ENCODE peak calls at places on chromosome 19, in five cellular contexts. One of them, this sample, is unnamed.

GRCh38 chr19:10113592-10113963 is 2.1 kb downstream of the P2RY11 start:
- DNase-seq in cardiac fibroblast: peak
- DNase-seq in heart right ventricle: no peak
- DNase-seq in breast epithelium: no peak
- DNase-seq in lower leg skin: no peak
- DNase-seq in this sample: no peak

GRCh38 chr19:7904074-7905020 is 670 bp downstream of the MAP2K7 start:
- DNase-seq in cardiac fibroblast: no peak
- DNase-seq in heart right ventricle: no peak
- DNase-seq in breast epithelium: no peak
- DNase-seq in lower leg skin: no peak
- DNase-seq in this sample: no peak

GRCh38 chr19:7942981-7943443 is 454 bp downstream of the TIMM44 start:
- DNase-seq in lower leg skin: no peak
- DNase-seq in heart right ventricle: no peak
- DNase-seq in cardiac fibroblast: no peak
- DNase-seq in breast epithelium: no peak
- DNase-seq in this sample: no peak

GRCh38 chr19:55070755-55071502 is 4.7 kb upstream of the EPS8L1 start:
- DNase-seq in breast epithelium: no peak
- DNase-seq in cardiac fibroblast: peak
- DNase-seq in lower leg skin: no peak
- DNase-seq in heart right ventricle: no peak
- DNase-seq in this sample: no peak

GRCh38 chr19:16631465-16631864 is 3.5 kb upstream of the MED26 start:
- DNase-seq in lower leg skin: no peak
- DNase-seq in heart right ventricle: no peak
- DNase-seq in cardiac fibroblast: no peak
- DNase-seq in breast epithelium: no peak
- DNase-seq in this sample: no peak

GRCh38 chr19:46404039-46404883 is 9.1 kb downstream of the CCDC8 start:
- DNase-seq in breast epithelium: no peak
- DNase-seq in heart right ventricle: peak
- DNase-seq in lower leg skin: no peak
- DNase-seq in cardiac fibroblast: no peak
- DNase-seq in this sample: no peak

GRCh38 chr19:51398096-51398704 is 7.8 kb upstream of the C19orf84 start:
- DNase-seq in heart right ventricle: no peak
- DNase-seq in cardiac fibroblast: peak
- DNase-seq in lower leg skin: no peak
- DNase-seq in breast epithelium: no peak
- DNase-seq in this sample: no peak

GRCh38 chr19:45448887-45449299 is 18.9 kb upstream of the FOSB start:
- DNase-seq in cardiac fibroblast: no peak
- DNase-seq in breast epithelium: no peak
- DNase-seq in lower leg skin: no peak
- DNase-seq in heart right ventricle: no peak
- DNase-seq in this sample: no peak

GRCh38 chr19:1315470-1316166 is 29.9 kb downstream of the EFNA2 start:
- DNase-seq in breast epithelium: no peak
- DNase-seq in heart right ventricle: peak
- DNase-seq in cardiac fibroblast: peak
- DNase-seq in lower leg skin: no peak
- DNase-seq in this sample: peak

GRCh38 chr19:32287811-32288227 is 57.6 kb upstream of the ZNF507 start:
- DNase-seq in breast epithelium: no peak
- DNase-seq in lower leg skin: peak
- DNase-seq in heart right ventricle: peak
- DNase-seq in cardiac fibroblast: peak
- DNase-seq in this sample: no peak

GRCh38 chr19:47699360-47699917 is 13.8 kb upstream of the EHD2 start:
- DNase-seq in breast epithelium: peak
- DNase-seq in cardiac fibroblast: no peak
- DNase-seq in lower leg skin: no peak
- DNase-seq in heart right ventricle: no peak
- DNase-seq in this sample: peak

GRCh38 chr19:47696635-47697034 is 16.6 kb upstream of the EHD2 start:
- DNase-seq in lower leg skin: no peak
- DNase-seq in heart right ventricle: no peak
- DNase-seq in cardiac fibroblast: no peak
- DNase-seq in breast epithelium: no peak
- DNase-seq in this sample: no peak

GRCh38 chr19:47698631-47699359 is 14.4 kb upstream of the EHD2 start:
- DNase-seq in lower leg skin: no peak
- DNase-seq in breast epithelium: no peak
- DNase-seq in cardiac fibroblast: no peak
- DNase-seq in heart right ventricle: no peak
- DNase-seq in this sample: no peak

GRCh38 chr19:47695533-47696262 is 17.5 kb upstream of the EHD2 start:
- DNase-seq in breast epithelium: no peak
- DNase-seq in cardiac fibroblast: no peak
- DNase-seq in lower leg skin: no peak
- DNase-seq in heart right ventricle: no peak
- DNase-seq in this sample: no peak

GRCh38 chr19:47697863-47698609 is 15.2 kb upstream of the EHD2 start:
- DNase-seq in breast epithelium: peak
- DNase-seq in cardiac fibroblast: peak
- DNase-seq in lower leg skin: peak
- DNase-seq in heart right ventricle: peak
- DNase-seq in this sample: peak
- TF ChIP-seq CTCF in breast epithelium: peak
- TF ChIP-seq CTCF in cardiac fibroblast: peak
- TF ChIP-seq CTCF in lower leg skin: peak
- TF ChIP-seq CTCF in heart right ventricle: peak
- TF ChIP-seq CTCF in this sample: no peak

DNA sequence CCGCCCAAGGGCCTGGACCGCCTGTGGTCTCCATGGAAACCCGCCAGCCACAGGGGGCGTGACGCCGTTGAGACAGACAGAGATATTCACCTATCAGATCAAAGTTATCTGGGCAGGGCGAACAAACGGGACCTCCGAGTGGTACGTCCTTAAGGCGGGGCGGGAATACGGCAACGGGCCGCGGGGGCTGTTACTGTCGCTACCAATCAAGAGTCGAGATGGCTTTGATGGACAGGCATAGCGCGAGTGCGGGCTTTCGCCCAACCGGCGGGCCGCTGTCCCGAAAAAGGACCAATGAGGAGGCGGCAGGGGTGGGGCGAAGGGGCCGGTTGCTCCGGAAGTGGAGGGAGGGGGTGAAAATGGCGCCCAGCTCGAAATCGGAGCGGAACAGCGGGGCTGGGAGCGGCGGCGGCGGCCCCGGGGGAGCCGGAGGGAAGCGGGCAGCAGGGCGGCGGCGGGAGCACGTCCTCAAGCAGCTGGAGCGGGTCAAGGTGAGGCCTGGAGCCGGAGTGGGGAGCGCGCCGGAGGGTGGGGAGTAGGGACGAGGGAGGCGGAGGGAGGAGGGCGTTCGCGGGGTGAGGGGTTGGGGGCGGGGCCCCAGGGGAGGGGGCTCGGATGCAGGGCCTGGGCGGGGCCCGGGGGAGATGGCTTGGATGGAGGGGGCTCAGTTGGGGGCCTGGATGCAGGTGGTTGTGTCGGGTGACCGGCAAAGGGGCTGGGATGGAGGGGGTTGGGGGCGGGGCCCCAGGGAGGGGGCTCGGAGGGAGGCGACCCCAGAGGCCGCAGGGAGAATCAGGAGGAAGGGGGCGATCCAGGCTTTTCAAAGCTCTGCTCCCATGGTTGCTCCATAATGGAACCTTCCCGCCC is at the start of gene DCAF15:
- DNase-seq in heart right ventricle: peak
- DNase-seq in cardiac fibroblast: peak
- DNase-seq in breast epithelium: peak
- DNase-seq in lower leg skin: peak
- DNase-seq in this sample: peak
- TF ChIP-seq CTCF in heart right ventricle: no peak
- TF ChIP-seq CTCF in cardiac fibroblast: no peak
- TF ChIP-seq CTCF in breast epithelium: no peak
- TF ChIP-seq CTCF in lower leg skin: no peak
- TF ChIP-seq CTCF in this sample: no peak

DNA sequence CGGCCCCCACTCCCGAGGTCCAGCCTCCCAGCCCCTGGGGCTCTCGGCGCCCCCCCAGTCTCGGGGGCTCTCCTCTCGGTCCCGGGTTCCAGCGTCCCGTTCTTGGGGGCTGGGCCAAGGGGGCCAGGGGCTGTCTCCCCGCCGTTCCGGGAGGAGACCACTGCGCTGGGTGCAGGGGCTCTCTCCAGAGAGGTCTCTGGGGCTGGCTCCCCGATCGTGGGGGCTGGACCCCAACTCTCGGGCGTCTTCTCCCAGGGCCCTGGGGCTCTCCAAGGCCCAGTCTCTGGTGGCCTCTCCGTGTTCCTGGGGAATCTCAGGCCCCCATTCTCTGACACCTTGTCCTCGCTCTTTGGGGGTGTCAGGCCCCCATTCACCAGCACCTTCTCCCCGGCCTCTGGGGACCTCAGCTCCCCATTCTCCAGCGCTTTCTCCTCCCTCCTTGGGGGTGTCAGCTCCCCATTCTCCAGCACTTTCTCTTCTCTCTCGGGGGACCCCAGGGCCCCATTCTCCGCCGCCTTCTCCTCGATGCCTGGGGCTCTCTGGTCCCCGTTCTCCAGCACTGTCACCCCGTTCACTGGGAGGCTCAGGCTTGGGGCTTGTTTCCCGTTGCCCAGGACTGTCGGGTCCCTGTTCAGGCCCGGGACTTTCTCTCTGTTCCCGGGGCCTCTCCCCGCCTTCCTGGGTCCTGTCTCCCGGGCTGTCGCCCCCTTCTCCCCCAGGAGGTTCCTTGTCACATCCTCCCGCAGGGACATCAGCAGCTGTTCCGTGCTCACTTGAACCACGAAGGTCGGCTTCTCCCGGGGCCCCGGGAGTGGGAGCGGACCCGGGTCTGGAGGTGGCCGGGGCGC is 13.7 kb downstream of the LMTK3 start:
- DNase-seq in lower leg skin: no peak
- DNase-seq in cardiac fibroblast: no peak
- DNase-seq in breast epithelium: no peak
- DNase-seq in heart right ventricle: no peak
- DNase-seq in this sample: no peak
- TF ChIP-seq CTCF in lower leg skin: no peak
- TF ChIP-seq CTCF in cardiac fibroblast: no peak
- TF ChIP-seq CTCF in breast epithelium: no peak
- TF ChIP-seq CTCF in heart right ventricle: no peak
- TF ChIP-seq CTCF in this sample: no peak

DNA sequence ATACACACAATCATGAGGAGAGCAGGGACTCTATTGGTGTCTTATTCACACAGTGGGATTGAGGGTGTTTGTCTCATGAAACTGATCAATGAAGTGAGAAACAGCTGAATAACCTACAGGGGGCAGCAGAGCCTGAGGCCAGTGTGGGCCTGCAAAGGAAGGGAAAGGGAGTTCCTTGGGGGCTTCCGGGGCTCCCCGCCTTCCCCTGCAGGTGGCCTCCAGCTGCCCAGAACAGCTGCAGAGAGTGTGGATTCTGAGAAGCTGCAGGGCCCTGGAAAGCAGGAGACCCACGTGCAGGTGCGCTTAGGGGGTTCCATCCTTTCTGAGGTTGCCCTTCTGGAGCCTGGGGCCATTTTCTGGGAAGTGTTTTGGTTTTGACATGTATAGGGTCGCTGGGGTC is 20.1 kb downstream of the ZNF763 start:
- DNase-seq in cardiac fibroblast: no peak
- DNase-seq in breast epithelium: no peak
- DNase-seq in lower leg skin: no peak
- DNase-seq in heart right ventricle: no peak
- DNase-seq in this sample: no peak
- TF ChIP-seq CTCF in cardiac fibroblast: peak
- TF ChIP-seq CTCF in breast epithelium: no peak
- TF ChIP-seq CTCF in lower leg skin: no peak
- TF ChIP-seq CTCF in heart right ventricle: peak
- TF ChIP-seq CTCF in this sample: no peak

DNA sequence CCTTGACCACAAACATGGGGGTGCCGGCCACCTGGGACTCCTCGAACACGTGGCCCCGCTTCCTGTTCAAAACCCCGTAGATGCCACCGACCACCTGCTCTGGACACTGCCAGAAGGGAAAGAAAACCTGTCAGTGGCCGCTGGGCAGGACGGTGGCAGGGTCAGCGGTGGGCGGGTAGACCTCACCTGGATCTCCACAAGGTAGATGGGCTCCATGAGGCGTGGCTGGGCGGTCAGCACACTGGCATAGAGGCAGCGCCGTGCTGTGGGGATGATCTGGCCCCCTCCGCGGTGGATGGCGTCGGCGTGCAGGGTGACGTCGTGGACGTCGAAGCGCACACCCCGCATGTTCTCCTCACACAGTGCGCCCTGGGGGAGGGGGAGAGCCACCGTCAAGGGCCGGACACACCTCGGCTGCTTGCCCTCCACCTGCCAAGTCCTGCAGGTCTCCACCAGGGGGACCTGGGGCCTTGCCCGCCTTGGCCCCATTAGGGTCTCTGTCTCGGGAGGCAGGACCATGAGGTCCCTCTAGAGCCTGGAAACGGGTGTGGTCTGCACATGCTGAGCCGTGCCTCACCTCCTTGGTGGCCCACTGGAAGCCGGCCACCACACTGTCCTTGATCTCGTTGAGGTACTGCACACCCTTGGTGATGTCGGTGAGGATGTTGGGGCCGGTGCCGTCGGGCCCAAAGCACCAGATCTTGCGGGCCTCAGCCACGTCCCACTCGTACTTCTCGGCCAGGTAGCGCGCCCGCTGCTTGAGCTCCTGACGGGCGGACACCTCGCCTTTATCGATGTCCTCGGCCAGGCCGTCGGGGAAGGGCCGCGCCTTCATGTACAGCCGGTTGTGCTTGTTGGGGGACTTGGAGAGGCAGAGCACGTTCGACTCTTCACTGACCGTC is 6.6 kb upstream of the DAPK3 start:
- DNase-seq in lower leg skin: no peak
- DNase-seq in cardiac fibroblast: no peak
- DNase-seq in heart right ventricle: no peak
- DNase-seq in breast epithelium: no peak
- DNase-seq in this sample: no peak
- TF ChIP-seq CTCF in lower leg skin: no peak
- TF ChIP-seq CTCF in cardiac fibroblast: peak
- TF ChIP-seq CTCF in heart right ventricle: no peak
- TF ChIP-seq CTCF in breast epithelium: no peak
- TF ChIP-seq CTCF in this sample: no peak

DNA sequence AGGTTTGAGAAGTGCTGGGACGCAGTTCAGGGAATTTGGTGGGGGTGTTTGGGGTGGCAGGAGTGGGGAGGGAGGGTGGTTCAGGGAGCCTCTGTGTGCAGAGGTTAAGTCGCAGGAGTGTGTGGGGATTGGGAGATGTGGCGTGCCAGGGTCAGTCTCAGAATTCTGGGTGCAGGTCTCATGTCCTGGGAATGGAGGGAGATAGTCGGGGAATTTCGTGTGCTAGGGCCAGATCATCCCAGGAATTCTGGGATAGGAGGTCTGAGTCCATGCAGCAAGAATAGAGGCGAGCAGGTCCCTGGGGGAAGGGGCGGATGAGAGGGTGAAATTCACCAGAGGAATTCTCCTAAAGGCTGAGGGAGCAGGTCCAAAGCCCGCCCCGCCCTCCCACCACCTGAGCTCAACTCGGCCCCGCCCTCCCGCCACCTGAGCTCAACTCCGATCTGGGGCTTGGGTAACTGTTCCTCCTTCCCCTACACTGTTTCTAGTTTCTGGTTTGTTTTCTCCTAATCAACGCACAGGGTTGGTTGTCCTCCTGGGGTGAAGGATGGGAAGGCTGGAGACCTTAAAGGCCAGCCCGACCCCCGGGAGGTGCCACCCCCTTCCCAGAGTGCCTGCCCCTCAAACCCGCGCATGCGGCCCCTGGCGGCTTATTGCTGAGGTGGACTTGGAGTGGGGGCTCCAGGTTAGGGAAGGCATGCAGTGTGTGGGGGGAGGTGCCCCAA is 15.2 kb downstream of the KCNC3 start:
- DNase-seq in lower leg skin: no peak
- DNase-seq in breast epithelium: no peak
- DNase-seq in cardiac fibroblast: no peak
- DNase-seq in heart right ventricle: no peak
- DNase-seq in this sample: no peak
- TF ChIP-seq CTCF in lower leg skin: no peak
- TF ChIP-seq CTCF in breast epithelium: no peak
- TF ChIP-seq CTCF in cardiac fibroblast: no peak
- TF ChIP-seq CTCF in heart right ventricle: no peak
- TF ChIP-seq CTCF in this sample: no peak

This sample was measured in activated B cell treated with CpG ODN at 0.5 μM for 24 hours.